ENCODE peak calls at places on chromosomes 5 and 9, in ten cellular contexts. L, V, P, M, S, T, F, I, X and R are unnamed samples.

GRCh38 chr9:91882628-91883027 is 67.4 kb downstream of the ROR2 start:
- DNase-seq in L (no peak), P (no peak), I (peak), F (no peak), T (no peak), S (peak), X (no peak), M (no peak), V (no peak), R (no peak)

GRCh38 chr5:139157556-139157955 is 40.6 kb downstream of the SIL1 start:
- DNase-seq in P (no peak), M (no peak), L (no peak), T (no peak), F (no peak), V (no peak), X (no peak), S (no peak), I (no peak), R (no peak)

GRCh38 chr5:146340260-146341081 is 1.8 kb downstream of the POU4F3 start:
- DNase-seq in V (peak), X (peak), I (no peak), T (peak), M (no peak), S (no peak), P (peak), F (no peak), L (no peak), R (no peak)

GRCh38 chr9:120619751-120620655 is 40.0 kb upstream of the CDK5RAP2 start:
- DNase-seq in X (peak), M (peak), P (peak), T (peak), I (no peak), V (peak), L (peak), F (peak), S (peak), R (peak)

GRCh38 chr5:136062563-136063274 is 33.9 kb downstream of the TGFBI start:
- DNase-seq in T (no peak), V (no peak), S (peak), X (no peak), P (no peak), L (no peak), I (peak), M (no peak), F (no peak), R (no peak)

GRCh38 chr9:90847971-90848370 is 46.4 kb downstream of the SYK start:
- DNase-seq in P (no peak), V (no peak), L (no peak), I (peak), T (no peak), M (no peak), S (no peak), X (no peak), F (no peak), R (no peak)

GRCh38 chr9:8719833-8720486 is 920.4 kb upstream of the DMAC1 start:
- DNase-seq in T (no peak), L (no peak), X (no peak), P (no peak), M (no peak), S (no peak), I (no peak), F (no peak), V (no peak), R (no peak)

GRCh38 chr5:126720369-126720768 is 56.6 kb upstream of the LMNB1 start:
- DNase-seq in L (no peak), P (no peak), S (no peak), X (no peak), F (no peak), I (no peak), V (no peak), T (no peak), M (no peak), R (no peak)

GRCh38 chr5:79954620-79955019 is 36.4 kb downstream of the MTX3 start:
- DNase-seq in M (no peak), S (no peak), V (no peak), T (no peak), X (no peak), L (no peak), F (no peak), P (no peak), I (no peak), R (no peak)

GRCh38 chr5:168642019-168642418 is 62.9 kb upstream of the PANK3 start:
- DNase-seq in M (no peak), L (no peak), P (no peak), X (no peak), V (no peak), S (no peak), T (no peak), F (no peak), I (no peak), R (no peak)

GRCh38 chr9:93976081-93976480 is 20.9 kb upstream of the BARX1 start:
- DNase-seq in I (no peak), V (no peak), P (no peak), F (no peak), M (no peak), S (no peak), T (no peak), L (no peak), X (no peak), R (no peak)

GRCh38 chr5:91016954-91017690 is 366.0 kb downstream of the ARRDC3 start:
- DNase-seq in X (no peak), M (no peak), P (no peak), S (no peak), T (no peak), F (no peak), I (no peak), V (no peak), L (no peak), R (no peak)

GRCh38 chr5:32462618-32463017 is 18.1 kb upstream of the ZFR start:
- DNase-seq in I (peak), S (no peak), F (no peak), P (no peak), T (no peak), X (no peak), L (no peak), M (no peak), V (no peak), R (no peak)

GRCh38 chr9:109918359-109919163 is 138.6 kb downstream of the PALM2AKAP2 start:
- DNase-seq in V (peak), T (no peak), M (peak), L (no peak), S (no peak), F (no peak), P (no peak), X (no peak), I (no peak), R (peak)

GRCh38 chr9:87546704-87547103 is 49.0 kb downstream of the DAPK1 start:
- DNase-seq in P (no peak), L (no peak), X (no peak), S (no peak), V (no peak), T (no peak), M (no peak), I (no peak), F (no peak), R (no peak)

GRCh38 chr5:142982821-142983200 is 212.6 kb downstream of the ARHGAP26 start:
- DNase-seq in I (no peak), V (no peak), F (no peak), M (no peak), X (no peak), T (no peak), P (no peak), L (no peak), S (peak), R (no peak)

GRCh38 chr5:30436718-30437117 is 756.8 kb upstream of the CDH6 start:
- DNase-seq in V (no peak), S (no peak), P (no peak), X (no peak), I (no peak), F (no peak), M (no peak), L (no peak), T (no peak), R (no peak)

GRCh38 chr9:113558632-113559502 is 95.3 kb downstream of the RGS3 start:
- DNase-seq in P (peak), M (no peak), F (peak), L (no peak), T (no peak), I (peak), X (peak), S (no peak), V (no peak), R (no peak)

GRCh38 chr5:20654746-20655145 is 666.7 kb upstream of the CDH18 start:
- DNase-seq in I (no peak), T (no peak), S (no peak), L (no peak), F (no peak), X (no peak), M (no peak), P (no peak), V (no peak), R (no peak)

GRCh38 chr9:121285835-121286687 is 18.1 kb downstream of the GSN start:
- DNase-seq in S (peak), L (no peak), M (peak), I (peak), V (no peak), F (no peak), P (peak), T (no peak), X (peak), R (peak)

GRCh38 chr9:15837079-15837679 is 284.3 kb downstream of the CCDC171 start:
- DNase-seq in P (no peak), T (peak), F (peak), S (peak), V (peak), I (no peak), L (peak), X (no peak), M (peak), R (no peak)

GRCh38 chr9:121307976-121308375 is 40.0 kb downstream of the GSN start:
- DNase-seq in S (no peak), L (no peak), X (no peak), M (no peak), P (no peak), T (no peak), F (no peak), V (no peak), I (no peak), R (no peak)

GRCh38 chr9:70747335-70747734 is 332.9 kb upstream of the KLF9 start:
- DNase-seq in X (no peak), V (no peak), F (no peak), M (no peak), L (no peak), T (no peak), S (no peak), P (no peak), I (no peak), R (no peak)

GRCh38 chr5:116861097-116861496 is 286.5 kb upstream of the SEMA6A start:
- DNase-seq in T (no peak), L (no peak), X (no peak), P (no peak), V (no peak), M (no peak), F (no peak), I (no peak), S (no peak), R (no peak)

GRCh38 chr9:108217601-108218190 is 638.1 kb downstream of the ACTL7B start:
- DNase-seq in I (no peak), V (no peak), L (no peak), S (no peak), T (no peak), X (no peak), M (no peak), P (no peak), F (no peak), R (no peak)

GRCh38 chr9:135757356-135757755 is 55.4 kb downstream of the KCNT1 start:
- DNase-seq in F (no peak), L (no peak), I (no peak), P (no peak), V (no peak), T (no peak), S (no peak), X (no peak), M (no peak), R (no peak)

GRCh38 chr9:137111788-137112563 is 2.6 kb downstream of the DPP7 start:
- DNase-seq in I (no peak), M (no peak), L (no peak), S (no peak), T (no peak), V (no peak), P (no peak), F (no peak), X (no peak), R (no peak)

GRCh38 chr5:66538531-66538930 is 57.7 kb upstream of the MAST4 start:
- DNase-seq in S (no peak), L (no peak), X (no peak), P (no peak), F (no peak), T (no peak), V (no peak), M (no peak), I (no peak), R (no peak)

GRCh38 chr9:110623462-110624025 is 44.0 kb upstream of the SVEP1 start:
- DNase-seq in M (peak), F (peak), X (no peak), P (no peak), T (peak), L (peak), S (peak), V (peak), I (no peak), R (peak)

GRCh38 chr5:169131944-169132343 is 169.0 kb downstream of the SLIT3 start:
- DNase-seq in I (no peak), T (no peak), L (no peak), X (no peak), M (no peak), F (no peak), S (no peak), P (no peak), V (no peak), R (no peak)

GRCh38 chr5:40655138-40655537 is 24.6 kb upstream of the PTGER4 start:
- DNase-seq in P (no peak), T (no peak), I (no peak), M (no peak), F (no peak), X (no peak), L (no peak), S (no peak), V (no peak), R (no peak)

GRCh38 chr5:42595597-42595996 is 161.0 kb upstream of the CCDC152 start:
- DNase-seq in T (no peak), V (no peak), F (no peak), M (no peak), X (no peak), P (no peak), I (no peak), S (peak), L (no peak), R (no peak)

GRCh38 chr5:73858786-73859185 is 232.8 kb downstream of the ARHGEF28 start:
- DNase-seq in F (no peak), T (no peak), V (no peak), P (no peak), X (no peak), M (no peak), S (no peak), L (no peak), I (no peak), R (no peak)

GRCh38 chr5:168114444-168115017 is 176.9 kb upstream of the WWC1 start:
- DNase-seq in M (peak), I (no peak), P (no peak), L (peak), T (no peak), X (no peak), S (peak), V (peak), F (peak), R (no peak)

GRCh38 chr9:124209279-124209678 is 48.5 kb upstream of the NEK6 start:
- DNase-seq in P (no peak), V (no peak), I (no peak), T (peak), M (no peak), L (peak), S (no peak), X (peak), F (no peak), R (no peak)

GRCh38 chr5:142095035-142095434 is 13.5 kb upstream of the NDFIP1 start:
- DNase-seq in S (no peak), X (no peak), M (no peak), P (no peak), F (no peak), V (peak), L (no peak), I (no peak), T (no peak), R (no peak)